ENCODE peak calls at places on chromosomes 12 and 14, in eight cellular contexts. E, Q, I, C, A, P, B and K are unnamed samples.

GRCh38 chr12:57476162-57476992 is 3.3 kb downstream of the ARHGAP9 start:
- ATAC-seq in E (no peak), Q (peak; percentile 71), I (peak; percentile 4), C (no peak), A (no peak), P (no peak), B (peak; percentile 26), K (peak; percentile 31)

GRCh38 chr14:92944976-92945375 is 22.0 kb downstream of the CHGA start:
- ATAC-seq in E (no peak), Q (no peak), I (peak; percentile 15), C (no peak), A (no peak), P (no peak), B (no peak), K (no peak)

GRCh38 chr14:83044001-83044400 is 1510.3 kb upstream of the SEL1L start:
- ATAC-seq in E (no peak), Q (no peak), I (no peak), C (no peak), A (no peak), P (no peak), B (no peak), K (no peak)

GRCh38 chr12:52636189-52636588 is 15.8 kb downstream of the KRT2 start:
- ATAC-seq in E (no peak), Q (no peak), I (no peak), C (no peak), A (no peak), P (no peak), B (no peak), K (no peak)

GRCh38 chr14:97185186-97185585 is 388.0 kb downstream of the VRK1 start:
- ATAC-seq in E (peak; percentile 45), Q (peak; percentile 23), I (no peak), C (no peak), A (peak; percentile 37), P (no peak), B (no peak), K (peak; percentile 27)

GRCh38 chr12:101845312-101845711 is 14.6 kb upstream of the GNPTAB start:
- ATAC-seq in E (no peak), Q (no peak), I (no peak), C (no peak), A (no peak), P (no peak), B (no peak), K (peak; percentile 9)

GRCh38 chr12:116582610-116583009 is 23.4 kb downstream of the MAP1LC3B2 start:
- ATAC-seq in E (no peak), Q (no peak), I (no peak), C (peak; percentile 81), A (no peak), P (peak; percentile 85), B (peak; percentile 93), K (no peak)

GRCh38 chr12:63917864-63918742 is 73.6 kb downstream of the SRGAP1 start:
- ATAC-seq in E (peak; percentile 65), Q (no peak), I (no peak), C (no peak), A (peak; percentile 68), P (no peak), B (peak; percentile 80), K (no peak)

GRCh38 chr12:12032260-12032761 is 38.4 kb upstream of the BCL2L14 start:
- ATAC-seq in E (no peak), Q (peak; percentile 5), I (no peak), C (no peak), A (no peak), P (no peak), B (no peak), K (peak; percentile 22)

GRCh38 chr12:26056335-26056734 is 68.5 kb downstream of the BHLHE41 start:
- ATAC-seq in E (peak; percentile 46), Q (no peak), I (no peak), C (no peak), A (peak; percentile 82), P (no peak), B (no peak), K (no peak)

GRCh38 chr12:120538281-120539156 is 4.4 kb downstream of the RNF10 start:
- ATAC-seq in E (peak; percentile 26), Q (no peak), I (peak; percentile 67), C (peak; percentile 77), A (peak; percentile 53), P (no peak), B (peak; percentile 77), K (no peak)

GRCh38 chr14:88025350-88025749 is 20.4 kb downstream of the GPR65 start:
- ATAC-seq in E (no peak), Q (no peak), I (no peak), C (no peak), A (no peak), P (peak; percentile 67), B (no peak), K (no peak)

GRCh38 chr14:36676236-36676635 is 14.6 kb downstream of the PAX9 start:
- ATAC-seq in E (no peak), Q (no peak), I (no peak), C (no peak), A (no peak), P (no peak), B (no peak), K (no peak)

GRCh38 chr14:75283162-75283883 is 4.7 kb downstream of the FOS start:
- ATAC-seq in E (peak; percentile 18), Q (no peak), I (peak; percentile 25), C (no peak), A (no peak), P (peak; percentile 34), B (no peak), K (no peak)

GRCh38 chr14:36279306-36280244 is 40.9 kb downstream of the MBIP start:
- ATAC-seq in E (no peak), Q (no peak), I (no peak), C (no peak), A (no peak), P (peak; percentile 31), B (no peak), K (no peak)

GRCh38 chr12:116284401-116284800 is 6.9 kb upstream of the MED13L start:
- ATAC-seq in E (no peak), Q (no peak), I (no peak), C (no peak), A (no peak), P (no peak), B (no peak), K (no peak)

GRCh38 chr12:102298022-102298421 is 100.4 kb upstream of the PMCH start:
- ATAC-seq in E (no peak), Q (no peak), I (no peak), C (no peak), A (no peak), P (no peak), B (no peak), K (no peak)

GRCh38 chr12:51941011-51941561 is 10.4 kb upstream of the ACVR1B start:
- ATAC-seq in E (no peak), Q (no peak), I (peak; percentile 81), C (peak; percentile 29), A (no peak), P (no peak), B (peak; percentile 67), K (no peak)

GRCh38 chr12:14422516-14423230 is 57.2 kb downstream of the ATF7IP start:
- ATAC-seq in E (no peak), Q (no peak), I (no peak), C (no peak), A (no peak), P (no peak), B (no peak), K (peak; percentile 28)

GRCh38 chr14:106556665-106557289 is 1030.4 kb downstream of the TMEM121 start:
- ATAC-seq in E (no peak), Q (peak; percentile 49), I (peak; percentile 81), C (no peak), A (no peak), P (peak; percentile 76), B (no peak), K (peak; percentile 55)

GRCh38 chr12:128637616-128638606 is 185.8 kb downstream of the SLC15A4 start:
- ATAC-seq in E (no peak), Q (no peak), I (no peak), C (no peak), A (no peak), P (no peak), B (no peak), K (no peak)

GRCh38 chr14:64038857-64039542 is 186.2 kb downstream of the SYNE2 start:
- ATAC-seq in E (no peak), Q (no peak), I (no peak), C (no peak), A (peak; percentile 86), P (no peak), B (no peak), K (no peak)

GRCh38 chr12:54017845-54018607 is 9.2 kb downstream of the HOXC8 start:
- ATAC-seq in E (peak; percentile 80), Q (peak; percentile 88), I (peak; percentile 85), C (peak; percentile 63), A (peak; percentile 73), P (peak; percentile 88), B (peak; percentile 90), K (peak; percentile 87)

GRCh38 chr12:119158004-119158776 is 20.5 kb upstream of the HSPB8 start:
- ATAC-seq in E (no peak), Q (no peak), I (no peak), C (peak; percentile 80), A (no peak), P (no peak), B (peak; percentile 74), K (no peak)

GRCh38 chr12:58529897-58530296 is 390.4 kb downstream of the LRIG3 start:
- ATAC-seq in E (no peak), Q (no peak), I (peak; percentile 95), C (no peak), A (peak; percentile 46), P (no peak), B (no peak), K (no peak)

GRCh38 chr14:62645649-62646048 is 399.6 kb downstream of the KCNH5 start:
- ATAC-seq in E (no peak), Q (no peak), I (no peak), C (no peak), A (no peak), P (no peak), B (no peak), K (no peak)

GRCh38 chr14:59317782-59318505 is 129.5 kb downstream of the DAAM1 start:
- ATAC-seq in E (no peak), Q (no peak), I (no peak), C (no peak), A (no peak), P (no peak), B (no peak), K (no peak)

GRCh38 chr14:38755036-38755435 is 348.0 kb downstream of the SEC23A start:
- ATAC-seq in E (no peak), Q (no peak), I (no peak), C (no peak), A (no peak), P (no peak), B (no peak), K (no peak)

GRCh38 chr12:14185441-14186192 is 179.9 kb upstream of the ATF7IP start:
- ATAC-seq in E (peak; percentile 88), Q (no peak), I (peak; percentile 85), C (no peak), A (peak; percentile 76), P (peak; percentile 88), B (peak; percentile 55), K (peak; percentile 39)

GRCh38 chr12:105775351-105775750 is 363.4 kb downstream of the NUAK1 start:
- ATAC-seq in E (no peak), Q (no peak), I (peak; percentile 88), C (peak; percentile 32), A (peak; percentile 60), P (peak; percentile 39), B (peak; percentile 68), K (no peak)